ENCODE peak calls at places on chromosomes 12 and 14, in six cellular contexts. Y is stimulated activated CD8-positive, alpha-beta memory T cell treated with anti-CD3 and anti-CD28 coated beads, Interleukin-7, amount 100 ng/mL, for 4 hours; P is endodermal cell; T is EH; M is LoVo; W is activated CD8-positive, alpha-beta T cell treated with anti-CD3 and anti-CD28 coated beads for 36 hours. A is an unnamed sample.
A peak's percentile ranks its signal among the peaks of the same experiment; 100 is the strongest.

GRCh38 chr12:3342051-3342450 is 149.0 kb upstream of the PRMT8 start:
- DNase-seq in T (peak; percentile 47), W (peak; percentile 39), Y (no peak), P (peak; percentile 89), M (peak; percentile 11), A (no peak)

GRCh38 chr12:119178544-119179334 is at the start of gene HSPB8:
- DNase-seq in Y (no peak), M (no peak), T (peak; percentile 94), W (no peak), P (peak; percentile 95), A (peak; percentile 94)

GRCh38 chr14:101705733-101706508 is 55.6 kb upstream of the PPP2R5C start:
- DNase-seq in T (peak; percentile 32), P (peak; percentile 86), W (peak; percentile 60), M (no peak), Y (peak; percentile 55), A (no peak)

GRCh38 chr12:76002598-76003262 is 28.8 kb downstream of the PHLDA1 start:
- DNase-seq in Y (no peak), T (no peak), P (no peak), W (no peak), M (no peak), A (no peak)

GRCh38 chr12:50981319-50982239 is 29.2 kb downstream of the HIGD1C start:
- DNase-seq in Y (no peak), W (no peak), M (peak; percentile 15), T (no peak), P (no peak), A (no peak)

GRCh38 chr14:63200767-63201166 is 3.5 kb upstream of the RHOJ start:
- DNase-seq in T (no peak), W (no peak), Y (no peak), P (no peak), M (no peak), A (no peak)

GRCh38 chr12:33876618-33877017 is 145.7 kb upstream of the ALG10 start:
- DNase-seq in M (no peak), W (no peak), P (peak; percentile 46), T (no peak), Y (no peak), A (no peak)

GRCh38 chr12:32811686-32812392 is 56.1 kb upstream of the YARS2 start:
- DNase-seq in T (no peak), Y (no peak), M (no peak), P (no peak), W (no peak), A (no peak)

GRCh38 chr14:83994020-83994419 is 1535.9 kb upstream of the FLRT2 start:
- DNase-seq in W (no peak), P (no peak), T (no peak), Y (no peak), M (no peak), A (no peak)

GRCh38 chr14:43901950-43902349 is 605.1 kb downstream of the FSCB start:
- DNase-seq in P (no peak), Y (no peak), T (no peak), W (no peak), M (no peak), A (no peak)

GRCh38 chr12:19036673-19037357 is 92.7 kb upstream of the PLEKHA5 start:
- DNase-seq in W (no peak), T (peak; percentile 40), P (no peak), M (no peak), Y (no peak), A (no peak)

GRCh38 chr12:24948816-24949722 is at the start of gene BCAT1:
- DNase-seq in W (peak; percentile 70), M (peak; percentile 81), P (peak; percentile 94), T (peak; percentile 87), Y (peak; percentile 27), A (peak; percentile 74)

GRCh38 chr14:77111021-77111420 is 13.0 kb downstream of the CIPC start:
- DNase-seq in W (no peak), M (no peak), T (no peak), Y (no peak), P (peak; percentile 87), A (no peak)

GRCh38 chr14:20857630-20858261 is 33.4 kb upstream of the RNASE3 start:
- DNase-seq in P (peak; percentile 87), M (peak; percentile 63), W (peak; percentile 84), T (peak; percentile 52), Y (peak; percentile 46), A (peak; percentile 65)

GRCh38 chr14:103151270-103151933 is 28.1 kb downstream of the TNFAIP2 start:
- DNase-seq in W (no peak), P (peak; percentile 24), M (no peak), Y (no peak), T (no peak), A (no peak)

GRCh38 chr12:30862486-30862885 is 64.1 kb upstream of the TSPAN11 start:
- DNase-seq in P (peak; percentile 12), W (no peak), Y (no peak), T (peak; percentile 4), M (no peak), A (no peak)

GRCh38 chr12:132292328-132293319 is 36.8 kb downstream of the GALNT9 start:
- DNase-seq in T (no peak), M (no peak), W (no peak), P (no peak), Y (no peak), A (no peak)